ENCODE peak calls at places on chromosomes 3 and 15, in four cellular contexts. P is hepatocyte; B is CD8-positive, alpha-beta T cell; W is adrenal gland. R is an unnamed sample. For H3K9me3, the result is how much of the 10 kb centered on the place peaks cover.

GRCh38 chr3:59690886-59691285 is 641.1 kb upstream of the CFAP20DC start:
- DNase-seq in P (no peak), B (no peak), W (no peak), R (no peak)

GRCh38 chr3:177947901-177948300 is 588.3 kb upstream of the KCNMB2 start:
- DNase-seq in P (no peak), B (no peak), W (no peak), R (no peak)

GRCh38 chr3:67018105-67018788 is 20.1 kb downstream of the KBTBD8 start:
- DNase-seq in P (no peak), B (no peak), W (peak), R (no peak)

GRCh38 chr3:134476977-134477376 is 8.8 kb downstream of the ANAPC13 start:
- DNase-seq in P (no peak), B (no peak), W (no peak), R (no peak)

GRCh38 chr3:67515778-67516177 is 138.6 kb downstream of the SUCLG2 start:
- DNase-seq in P (no peak), B (no peak), W (no peak), R (no peak)

GRCh38 chr15:38623744-38624143 is 59.1 kb upstream of the RASGRP1 start:
- DNase-seq in P (no peak), B (no peak), W (no peak), R (no peak)

GRCh38 chr15:39125904-39126303 is 455.0 kb upstream of the THBS1 start:
- DNase-seq in P (peak), B (peak), W (peak), R (no peak)

GRCh38 chr3:146554168-146554760 is 9.9 kb upstream of the PLSCR1 start:
- DNase-seq in P (no peak), B (no peak), W (no peak), R (no peak)

GRCh38 chr3:10557783-10558373 is 52.5 kb upstream of the ATP2B2 start:
- DNase-seq in P (no peak), B (no peak), W (peak), R (no peak)

GRCh38 chr3:161412117-161412516 is 40.8 kb upstream of the SPTSSB start:
- DNase-seq in P (no peak), B (no peak), W (no peak), R (no peak)

GRCh38 chr3:62567097-62568021 is 194.0 kb upstream of the FEZF2 start:
- DNase-seq in P (peak), B (no peak), W (peak), R (no peak)

GRCh38 chr3:62529230-62529629 is 155.9 kb upstream of the FEZF2 start:
- DNase-seq in P (peak), B (no peak), W (peak), R (no peak)

GRCh38 chr3:12856626-12857025 is 15.3 kb upstream of the RPL32 start:
- DNase-seq in P (no peak), B (no peak), W (no peak), R (no peak)

GRCh38 chr3:133466531-133467386 is 66.9 kb downstream of the BFSP2 start:
- DNase-seq in P (no peak), B (no peak), W (no peak), R (no peak)

GRCh38 chr15:95363636-95364035 is 966.9 kb upstream of the NR2F2 start:
- DNase-seq in P (no peak), B (no peak), W (no peak), R (no peak)

GRCh38 chr3:46849098-46849631 is 14.1 kb downstream of the MYL3 start:
- DNase-seq in P (peak), B (no peak), W (peak), R (no peak)

GRCh38 chr15:48703544-48703943 is 58.0 kb upstream of the FBN1 start:
- DNase-seq in P (no peak), B (no peak), W (no peak), R (no peak)

GRCh38 chr15:77186518-77187095 is 115.7 kb upstream of the TSPAN3 start:
- DNase-seq in P (peak), B (no peak), W (no peak), R (no peak)

GRCh38 chr3:156471431-156471830 is 83.5 kb downstream of the SSR3 start:
- DNase-seq in P (no peak), B (no peak), W (no peak), R (no peak)

GRCh38 chr3:62630664-62631063 is 244.6 kb downstream of the CADPS start:
- DNase-seq in P (no peak), B (no peak), W (no peak), R (no peak)

GRCh38 chr3:179603831-179604230 is 607 bp downstream of the MRPL47 start:
- DNase-seq in P (no peak), B (no peak), W (no peak), R (no peak)

GRCh38 chr3:12906141-12906915 is 65.0 kb upstream of the RPL32 start:
- DNase-seq in P (no peak), B (no peak), W (no peak), R (no peak)

GRCh38 chr3:152296990-152297389 is 28.3 kb downstream of the MBNL1 start:
- DNase-seq in P (no peak), B (no peak), W (no peak), R (no peak)

GRCh38 chr15:74136584-74137543 is 6.5 kb downstream of the ISLR2 start:
- DNase-seq in P (no peak), B (no peak), W (no peak), R (no peak)

GRCh38 chr15:89808160-89808870 is 6.3 kb downstream of the ANPEP start:
- DNase-seq in P (no peak), B (no peak), W (no peak), R (no peak)

GRCh38 chr15:33215941-33216872 is 21.7 kb upstream of the FMN1 start:
- DNase-seq in P (peak), B (no peak), W (no peak), R (no peak)

GRCh38 chr3:14640157-14640562 is 11.4 kb upstream of the CCDC174 start:
- DNase-seq in P (no peak), B (no peak), W (peak), R (no peak)

GRCh38 chr3:173932624-173933023 is 535.1 kb downstream of the NLGN1 start:
- DNase-seq in P (peak), B (no peak), W (no peak), R (no peak)

GRCh38 chr3:187936676-187937075 is 191.4 kb upstream of the BCL6 start:
- DNase-seq in P (no peak), B (no peak), W (no peak), R (no peak)

GRCh38 chr15:81950841-81951414 is 94.9 kb downstream of the MEX3B start:
- DNase-seq in P (peak), B (no peak), W (no peak), R (no peak)

GRCh38 chr3:186583820-186584219 is 13.3 kb downstream of the DNAJB11 start:
- DNase-seq in P (no peak), B (no peak), W (no peak), R (no peak)

GRCh38 chr3:186464424-186465093 is 79.6 kb downstream of the CRYGS start:
- DNase-seq in P (no peak), B (no peak), W (no peak), R (no peak)

GRCh38 chr3:7682822-7683229 is 818.8 kb upstream of the LMCD1 start:
- DNase-seq in P (peak), B (no peak), W (peak), R (no peak)

GRCh38 chr3:21544076-21544462 is 206.9 kb downstream of the ZNF385D start:
- DNase-seq in P (no peak), B (no peak), W (no peak), R (no peak)

GRCh38 chr3:52771334-52771681 is 568 bp upstream of the NEK4 start:
- DNase-seq in P (no peak), B (no peak), W (no peak), R (no peak)

GRCh38 chr3:182979719-182980191 is 583 bp downstream of the DCUN1D1 start:
- DNase-seq in P (peak), B (peak), W (peak), R (no peak)

GRCh38 chr3:8650583-8651416 is 6.2 kb upstream of the SSUH2 start:
- DNase-seq in P (no peak), B (no peak), W (no peak), R (no peak)

GRCh38 chr15:27747997-27748396 is 351.1 kb downstream of the OCA2 start:
- DNase-seq in P (no peak), B (no peak), W (no peak), R (no peak)
- H3K9me3 ChIP-seq in P (under half), B (under half), W (under half), R (under half)

GRCh38 chr3:39299279-39299678 is 19.4 kb upstream of the CX3CR1 start:
- DNase-seq in P (no peak), B (no peak), W (no peak), R (no peak)

GRCh38 chr3:39296197-39297077 is 16.6 kb upstream of the CX3CR1 start:
- DNase-seq in P (no peak), B (no peak), W (no peak), R (no peak)

GRCh38 chr3:39302178-39302577 is 22.3 kb upstream of the CX3CR1 start:
- DNase-seq in P (no peak), B (no peak), W (no peak), R (no peak)
- H3K9me3 ChIP-seq in P (under half), B (under half), W (under half), R (under half)

GRCh38 chr15:57298843-57299550 is 77.3 kb upstream of the CGNL1 start:
- DNase-seq in P (no peak), B (no peak), W (no peak), R (no peak)

GRCh38 chr15:57305009-57305408 is 71.3 kb upstream of the CGNL1 start:
- DNase-seq in P (no peak), B (no peak), W (no peak), R (no peak)

GRCh38 chr15:57301307-57301706 is 75.0 kb upstream of the CGNL1 start:
- DNase-seq in P (no peak), B (no peak), W (no peak), R (no peak)

GRCh38 chr15:57306305-57306943 is 69.9 kb upstream of the CGNL1 start:
- DNase-seq in P (peak), B (peak), W (peak), R (peak)

GRCh38 chr15:57302640-57303257 is 73.6 kb upstream of the CGNL1 start:
- DNase-seq in P (no peak), B (no peak), W (no peak), R (no peak)
- H3K9me3 ChIP-seq in P (under half), B (under half), W (under half), R (under half)

GRCh38 chr15:25022233-25022632 is 67.4 kb downstream of the SNRPN start:
- DNase-seq in P (no peak), B (no peak), W (no peak), R (no peak)
- H3K9me3 ChIP-seq in P (under half), B (under half), W (under half), R (under half)

GRCh38 chr15:27172821-27173220 is 201.8 kb downstream of the GABRG3 start:
- DNase-seq in P (no peak), B (no peak), W (no peak), R (no peak)

GRCh38 chr15:27176785-27177406 is 205.9 kb downstream of the GABRG3 start:
- DNase-seq in P (no peak), B (no peak), W (no peak), R (no peak)

GRCh38 chr15:27179789-27180188 is 208.8 kb downstream of the GABRG3 start:
- DNase-seq in P (no peak), B (no peak), W (no peak), R (no peak)

GRCh38 chr15:27170866-27171265 is 199.9 kb downstream of the GABRG3 start:
- DNase-seq in P (no peak), B (no peak), W (no peak), R (no peak)

GRCh38 chr15:27175479-27176153 is 204.6 kb downstream of the GABRG3 start:
- DNase-seq in P (no peak), B (no peak), W (no peak), R (no peak)
- H3K9me3 ChIP-seq in P (under half), B (under half), W (under half), R (under half)

DNA sequence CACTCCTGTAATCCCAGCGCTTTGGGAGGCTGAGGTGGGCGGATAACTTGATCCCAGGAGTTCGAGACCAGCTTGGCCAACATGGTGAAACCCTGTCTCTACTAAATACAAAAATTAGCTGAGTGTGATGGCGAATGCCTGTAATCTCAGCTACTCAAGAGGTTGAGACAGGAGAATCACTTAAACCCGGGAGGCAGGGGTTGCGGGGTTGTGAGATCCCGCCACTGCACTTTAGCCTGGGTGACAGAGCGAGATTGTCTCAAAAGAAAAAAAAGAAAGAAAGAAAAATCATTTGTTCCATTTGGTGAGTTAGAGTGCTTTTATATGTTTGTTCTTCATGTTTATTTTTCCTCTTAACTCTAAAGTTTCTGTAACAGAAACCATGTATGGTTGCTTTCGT is 7.3 kb downstream of the NCK1 start:
- DNase-seq in P (no peak), B (no peak), W (no peak), R (no peak)
- H3K9me3 ChIP-seq in P (under half), B (under half), W (under half), R (under half)

DNA sequence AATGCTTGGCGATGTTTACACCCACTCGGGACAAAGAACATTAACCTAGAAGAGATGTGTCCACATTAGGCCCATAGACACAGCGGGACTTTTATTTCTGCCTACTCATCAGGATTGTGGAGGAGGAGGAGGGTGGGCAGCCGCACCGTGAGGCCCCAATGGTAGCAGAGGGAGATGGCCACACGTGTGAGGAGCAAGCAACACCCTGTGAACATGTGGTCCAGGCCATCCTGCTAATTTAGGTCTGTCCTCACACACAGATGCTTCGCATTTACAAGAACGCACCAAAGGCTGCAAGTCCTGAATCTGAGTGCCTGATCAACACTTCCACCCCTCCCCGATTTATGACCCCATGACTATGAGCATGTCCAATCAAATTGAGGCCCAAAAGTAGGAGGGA is 560.0 kb downstream of the GABRG3 start:
- DNase-seq in P (no peak), B (no peak), W (no peak), R (no peak)
- H3K9me3 ChIP-seq in P (under half), B (under half), W (under half), R (under half)

GRCh38 chr3:71565976-71566375 is 17.6 kb downstream of the FOXP1 start:
- DNase-seq in P (no peak), B (no peak), W (no peak), R (no peak)
- H3K9me3 ChIP-seq in P (under half), B (under half), W (under half), R (under half)

DNA sequence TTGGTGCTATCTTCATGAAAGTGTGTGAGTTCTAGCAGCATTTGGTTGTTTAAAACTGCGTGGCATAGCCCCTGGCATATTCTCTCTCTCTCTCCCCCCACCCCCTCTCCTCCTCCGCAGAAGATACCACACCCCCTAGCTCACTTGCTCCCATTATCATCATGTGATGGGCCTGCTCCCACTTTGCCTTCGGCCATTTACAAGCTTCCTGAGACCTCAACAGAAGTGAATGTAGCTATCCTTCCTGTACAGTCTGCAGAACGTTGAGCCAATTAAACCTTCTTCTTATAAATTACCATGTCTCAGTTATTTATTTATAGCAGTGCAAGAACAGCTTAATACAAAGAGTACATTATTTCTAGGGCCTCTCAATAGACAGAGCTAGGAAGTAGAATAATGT is 1032.5 kb upstream of the CADM2 start:
- DNase-seq in P (no peak), B (no peak), W (no peak), R (no peak)
- H3K9me3 ChIP-seq in P (under half), B (under half), W (under half), R (under half)

DNA sequence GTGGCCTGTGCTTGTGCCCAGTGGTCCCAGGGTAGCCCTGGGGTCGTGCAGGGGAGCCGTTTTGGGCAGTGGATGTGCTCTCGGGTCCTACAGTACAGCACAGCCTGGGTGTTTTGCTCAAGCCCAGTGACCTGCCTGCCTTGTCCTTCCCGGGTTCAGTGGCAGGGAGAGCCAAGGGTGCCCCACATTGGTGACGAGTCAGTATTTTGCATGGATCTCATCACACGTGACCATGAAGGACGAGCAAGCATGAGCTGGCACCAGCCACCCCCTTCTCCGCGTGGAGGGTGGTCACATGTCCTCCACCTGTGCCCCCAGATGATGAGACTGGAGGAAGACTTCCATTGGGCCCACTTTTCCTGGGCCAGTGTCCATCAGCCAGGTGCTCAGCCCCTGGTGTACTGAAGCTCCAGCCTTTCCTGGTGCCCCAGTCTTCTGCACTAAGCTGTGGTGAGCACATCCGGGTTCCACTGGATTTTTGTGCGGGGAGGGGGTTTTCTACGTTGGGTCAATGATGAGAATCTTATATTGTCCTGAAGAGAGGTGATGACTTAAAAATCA is 197.5 kb downstream of the UBE3A start:
- DNase-seq in P (no peak), B (no peak), W (no peak), R (peak)
- H3K9me3 ChIP-seq in P (under half), B (under half), W (under half), R (under half)